ENCODE peak calls at places on chromosomes 7 and 10, in eight cellular contexts. E is mammary epithelial cell, G is right cardiac atrium, N is neural progenitor cell, T is adrenal gland, H is cardiac muscle cell, A is H7, R is vagina. X is an unnamed sample. For H3K27me3, the result is how much of the 10 kb centered on the place peaks cover.

GRCh38 chr7:28626629-28627262 is 214.4 kb downstream of the CREB5 start:
- DNase-seq in G (no peak), R (no peak), N (peak), H (peak), A (peak), T (peak), E (peak), X (peak)

GRCh38 chr7:28999839-29000238 is 41.7 kb upstream of the TRIL start:
- DNase-seq in R (no peak), H (no peak), G (no peak), A (no peak), T (no peak), E (no peak), N (no peak), X (no peak)

GRCh38 chr10:31999261-31999660 is 57.0 kb downstream of the KIF5B start:
- DNase-seq in H (no peak), N (no peak), A (no peak), G (no peak), E (no peak), T (no peak), R (no peak), X (no peak)

GRCh38 chr10:92690211-92691041 is 671 bp downstream of the HHEX start:
- DNase-seq in N (peak), R (no peak), T (peak), A (peak), E (peak), G (peak), H (peak), X (peak)

GRCh38 chr7:15580604-15581351 is 19.0 kb upstream of the AGMO start:
- DNase-seq in G (no peak), N (no peak), T (no peak), R (no peak), H (no peak), E (no peak), A (no peak), X (no peak)

GRCh38 chr7:38020134-38020533 is 99.7 kb downstream of the EPDR1 start:
- DNase-seq in A (no peak), R (no peak), G (no peak), H (no peak), T (no peak), E (no peak), N (no peak), X (peak)

GRCh38 chr10:15346440-15347141 is 24.5 kb downstream of the FAM171A1 start:
- DNase-seq in T (no peak), A (no peak), N (no peak), E (no peak), H (peak), G (peak), R (no peak), X (no peak)

GRCh38 chr10:89563861-89564478 is 28.6 kb upstream of the SLC16A12 start:
- DNase-seq in G (no peak), T (no peak), A (peak), H (peak), N (peak), R (no peak), E (peak), X (no peak)

GRCh38 chr10:80196270-80196949 is 8.9 kb downstream of the ANXA11 start:
- DNase-seq in H (peak), R (no peak), G (no peak), N (no peak), A (peak), T (peak), E (peak), X (peak)

GRCh38 chr10:99431190-99431549 is 746 bp upstream of the GOT1 start:
- DNase-seq in T (peak), N (peak), G (peak), E (peak), R (no peak), A (peak), H (peak), X (peak)

GRCh38 chr10:113369185-113369785 is 183.6 kb upstream of the HABP2 start:
- DNase-seq in R (no peak), A (no peak), E (no peak), G (no peak), N (no peak), H (no peak), T (no peak), X (no peak)

GRCh38 chr7:111012152-111012551 is 78.8 kb upstream of the LRRN3 start:
- DNase-seq in R (no peak), H (no peak), A (no peak), G (no peak), E (peak), T (no peak), N (no peak), X (no peak)

GRCh38 chr7:139775829-139776266 is 1.9 kb downstream of the HIPK2 start:
- DNase-seq in T (peak), G (no peak), R (no peak), H (peak), A (peak), N (peak), E (peak), X (peak)

GRCh38 chr10:25631471-25631870 is 302.6 kb upstream of the MYO3A start:
- DNase-seq in T (no peak), H (no peak), E (no peak), N (no peak), A (no peak), R (no peak), G (no peak), X (peak)

GRCh38 chr10:62084434-62084833 is 182.9 kb downstream of the ARID5B start:
- DNase-seq in G (no peak), N (no peak), R (no peak), E (peak), H (no peak), A (no peak), T (no peak), X (no peak)

GRCh38 chr10:96987842-96988175 is 155.7 kb downstream of the LCOR start:
- DNase-seq in G (no peak), T (no peak), R (no peak), N (no peak), A (no peak), H (no peak), E (peak), X (no peak)

GRCh38 chr10:89450901-89451300 is 36.5 kb downstream of the IFIT5 start:
- DNase-seq in A (no peak), T (no peak), H (no peak), N (no peak), G (no peak), E (no peak), R (no peak), X (no peak)

GRCh38 chr10:72557362-72557761 is 68.5 kb downstream of the MICU1 start:
- DNase-seq in A (no peak), T (no peak), G (no peak), H (no peak), E (no peak), R (no peak), N (no peak), X (no peak)

GRCh38 chr7:50470250-50471163 is 20.4 kb upstream of the FIGNL1 start:
- DNase-seq in R (no peak), E (no peak), T (no peak), H (no peak), N (no peak), A (no peak), G (no peak), X (no peak)

GRCh38 chr10:66637273-66638036 is 288.4 kb upstream of the LRRTM3 start:
- DNase-seq in E (peak), G (no peak), T (no peak), A (peak), H (peak), N (no peak), R (no peak), X (peak)

GRCh38 chr7:123849855-123850254 is 4.9 kb downstream of the HYAL4 start:
- DNase-seq in T (no peak), H (no peak), E (peak), N (no peak), G (no peak), A (no peak), R (no peak), X (no peak)

GRCh38 chr7:148185050-148185449 is 405.5 kb upstream of the C7orf33 start:
- DNase-seq in G (no peak), A (no peak), E (no peak), H (peak), T (peak), N (no peak), R (no peak), X (peak)

GRCh38 chr7:106736508-106737201 is 75.7 kb upstream of the CCDC71L start:
- DNase-seq in H (peak), T (no peak), N (peak), R (no peak), G (no peak), E (peak), A (peak), X (no peak)

GRCh38 chr7:3412871-3413270 is 111.8 kb downstream of the SDK1 start:
- DNase-seq in R (no peak), A (no peak), G (no peak), N (no peak), E (no peak), H (no peak), T (no peak), X (no peak)

GRCh38 chr10:7789390-7789789 is 1.4 kb downstream of the ATP5F1C start:
- DNase-seq in R (no peak), N (no peak), A (no peak), H (peak), T (peak), E (peak), G (peak), X (peak)

GRCh38 chr7:158246272-158246959 is 341.2 kb downstream of the PTPRN2 start:
- DNase-seq in G (no peak), A (peak), T (no peak), E (no peak), N (no peak), R (peak), H (no peak), X (no peak)

GRCh38 chr10:47165168-47165710 is 134.8 kb upstream of the GDF10 start:
- DNase-seq in G (no peak), H (no peak), E (no peak), R (no peak), N (no peak), T (no peak), A (no peak), X (no peak)

GRCh38 chr7:38580485-38580884 is 50.7 kb downstream of the AMPH start:
- DNase-seq in T (no peak), N (no peak), H (no peak), R (no peak), G (no peak), E (no peak), A (no peak), X (no peak)

GRCh38 chr7:48350515-48350914 is 179.3 kb downstream of the ABCA13 start:
- DNase-seq in H (no peak), G (no peak), E (no peak), T (no peak), A (no peak), R (no peak), N (no peak), X (no peak)

GRCh38 chr7:155450828-155451521 is 7.0 kb upstream of the EN2 start:
- DNase-seq in R (no peak), T (no peak), A (peak), E (no peak), N (no peak), H (no peak), G (no peak), X (no peak)

GRCh38 chr7:155450558-155450827 is 7.4 kb upstream of the EN2 start:
- DNase-seq in G (no peak), N (no peak), A (no peak), T (no peak), H (no peak), R (no peak), E (no peak), X (no peak)

GRCh38 chr7:155448632-155449007 is 9.3 kb upstream of the EN2 start:
- DNase-seq in G (no peak), H (no peak), A (peak), T (no peak), R (no peak), N (peak), E (no peak), X (no peak)

GRCh38 chr7:155449008-155449879 is 8.7 kb upstream of the EN2 start:
- DNase-seq in T (no peak), H (no peak), E (no peak), A (peak), R (no peak), N (peak), G (no peak), X (no peak)

DNA sequence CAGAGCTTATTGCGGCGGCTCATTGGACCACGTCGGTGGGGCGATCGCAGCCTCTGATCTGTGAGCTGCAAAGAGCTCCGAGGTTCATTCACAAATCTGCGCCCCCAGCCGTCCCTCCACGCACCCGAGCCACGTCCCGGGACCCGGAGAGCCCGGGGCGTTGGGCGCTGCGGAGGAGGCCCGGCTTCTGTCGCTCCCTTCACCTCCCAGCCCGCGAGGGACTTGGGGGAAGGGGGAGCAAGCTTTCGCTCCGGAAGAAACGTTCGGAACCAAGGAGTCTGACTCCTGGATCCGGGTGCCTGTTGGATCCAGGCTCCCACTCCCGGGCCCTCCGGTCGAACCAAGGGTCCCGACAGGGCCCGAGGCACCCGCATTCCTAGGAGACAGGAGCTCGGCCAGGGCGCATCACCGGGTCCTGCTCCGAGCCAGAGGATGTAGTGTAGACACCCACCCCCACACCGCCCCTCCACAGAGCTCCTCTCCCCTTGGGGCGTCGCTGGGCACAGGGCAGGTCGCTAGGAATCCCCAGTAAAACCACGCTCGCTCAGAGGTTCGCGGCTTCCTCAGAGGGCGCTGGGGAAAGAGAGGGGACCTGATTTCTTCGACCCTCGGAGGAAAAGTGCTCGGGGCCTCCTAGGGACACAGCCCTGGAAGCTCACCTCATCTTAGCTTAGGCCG is 7.9 kb upstream of the EN2 start:
- DNase-seq in N (no peak), A (peak), R (no peak), H (no peak), G (no peak), E (no peak), T (no peak), X (no peak)
- H3K4me3 ChIP-seq in N (peak), A (peak), R (no peak), H (no peak), G (no peak), E (no peak), T (no peak), X (no peak)

GRCh38 chr7:151889406-151890354 is 12.8 kb upstream of the PRKAG2 start:
- DNase-seq in G (no peak), H (no peak), N (no peak), E (no peak), A (no peak), R (no peak), T (no peak), X (no peak)

GRCh38 chr7:151888716-151889115 is 11.8 kb upstream of the PRKAG2 start:
- DNase-seq in H (no peak), A (no peak), E (no peak), G (no peak), T (no peak), R (no peak), N (no peak), X (no peak)

GRCh38 chr7:151890355-151891004 is 13.6 kb upstream of the PRKAG2 start:
- DNase-seq in G (no peak), H (no peak), A (peak), T (no peak), R (no peak), E (no peak), N (no peak), X (no peak)

GRCh38 chr7:151886783-151887182 is 9.9 kb upstream of the PRKAG2 start:
- DNase-seq in A (no peak), G (no peak), E (no peak), H (no peak), T (no peak), N (no peak), R (no peak), X (no peak)

DNA sequence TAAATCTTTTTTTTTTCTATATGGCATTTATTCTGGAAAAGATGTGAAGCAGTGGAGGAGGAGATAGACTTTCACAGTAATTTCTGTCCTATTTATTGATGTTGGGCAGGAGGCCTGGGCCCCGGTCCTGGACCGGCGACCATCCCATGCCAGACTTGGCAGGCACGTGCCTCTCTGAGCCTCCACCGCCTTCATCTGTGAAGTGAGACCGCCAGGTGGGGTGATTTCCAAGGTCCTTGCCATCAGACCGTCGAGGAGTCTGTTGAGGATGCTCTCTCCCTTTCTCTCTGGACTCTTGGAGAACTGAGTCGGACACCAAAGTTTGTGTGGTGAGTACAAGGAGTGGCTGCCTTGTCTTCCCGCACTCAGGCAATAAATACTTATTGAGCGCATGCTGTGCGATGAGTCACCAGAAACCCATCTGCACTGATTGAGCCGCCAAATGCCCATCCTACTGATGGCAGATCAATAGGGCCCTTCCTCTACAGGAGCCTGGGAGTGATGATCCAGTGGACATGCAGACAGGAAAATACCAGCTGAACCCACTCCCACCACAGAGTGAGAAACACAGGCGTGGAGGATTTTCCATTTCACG is 11.3 kb upstream of the PRKAG2 start:
- DNase-seq in E (no peak), A (peak), T (no peak), N (peak), R (no peak), G (no peak), H (no peak), X (no peak)
- H3K27me3 ChIP-seq in E (under half), A (under half), T (under half), N (under half), R (under half), G (under half), H (under half), X (under half)

GRCh38 chr10:87506988-87507387 is 2.3 kb downstream of the MINPP1 start:
- DNase-seq in T (no peak), A (no peak), N (peak), G (no peak), H (no peak), E (no peak), R (no peak), X (no peak)

GRCh38 chr10:87504667-87505365 is at the start of gene MINPP1:
- DNase-seq in T (peak), H (peak), G (peak), A (peak), E (peak), N (peak), R (no peak), X (peak)

GRCh38 chr10:87510025-87510424 is 5.3 kb downstream of the MINPP1 start:
- DNase-seq in T (no peak), E (no peak), R (no peak), G (no peak), A (no peak), H (no peak), N (no peak), X (no peak)

GRCh38 chr10:87505366-87506113 is 847 bp downstream of the MINPP1 start:
- DNase-seq in A (peak), R (no peak), E (peak), T (peak), N (peak), G (peak), H (peak), X (peak)

DNA sequence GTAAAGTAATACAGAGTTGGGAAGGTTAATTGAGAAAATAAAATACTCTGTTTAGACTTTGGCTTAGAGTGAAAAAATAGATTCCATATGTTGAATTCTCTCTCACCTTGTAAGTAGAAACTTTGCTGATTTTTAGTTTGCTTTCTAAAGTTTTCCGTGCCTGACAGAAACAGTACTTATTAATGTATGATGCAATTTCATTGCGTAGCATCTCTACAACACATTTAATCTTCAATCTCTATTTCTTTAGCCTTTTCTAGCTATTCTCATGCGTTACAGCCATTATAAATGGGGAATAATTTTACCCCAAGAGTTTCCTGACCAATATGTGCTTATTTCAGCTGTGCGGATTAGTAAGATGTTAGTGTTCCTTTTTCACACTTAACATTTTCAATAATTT is 3.2 kb downstream of the MINPP1 start:
- DNase-seq in N (no peak), A (no peak), E (no peak), T (no peak), G (no peak), R (no peak), H (no peak), X (no peak)
- H3K4me3 ChIP-seq in N (peak), A (no peak), E (no peak), T (no peak), G (no peak), R (no peak), H (no peak), X (no peak)

DNA sequence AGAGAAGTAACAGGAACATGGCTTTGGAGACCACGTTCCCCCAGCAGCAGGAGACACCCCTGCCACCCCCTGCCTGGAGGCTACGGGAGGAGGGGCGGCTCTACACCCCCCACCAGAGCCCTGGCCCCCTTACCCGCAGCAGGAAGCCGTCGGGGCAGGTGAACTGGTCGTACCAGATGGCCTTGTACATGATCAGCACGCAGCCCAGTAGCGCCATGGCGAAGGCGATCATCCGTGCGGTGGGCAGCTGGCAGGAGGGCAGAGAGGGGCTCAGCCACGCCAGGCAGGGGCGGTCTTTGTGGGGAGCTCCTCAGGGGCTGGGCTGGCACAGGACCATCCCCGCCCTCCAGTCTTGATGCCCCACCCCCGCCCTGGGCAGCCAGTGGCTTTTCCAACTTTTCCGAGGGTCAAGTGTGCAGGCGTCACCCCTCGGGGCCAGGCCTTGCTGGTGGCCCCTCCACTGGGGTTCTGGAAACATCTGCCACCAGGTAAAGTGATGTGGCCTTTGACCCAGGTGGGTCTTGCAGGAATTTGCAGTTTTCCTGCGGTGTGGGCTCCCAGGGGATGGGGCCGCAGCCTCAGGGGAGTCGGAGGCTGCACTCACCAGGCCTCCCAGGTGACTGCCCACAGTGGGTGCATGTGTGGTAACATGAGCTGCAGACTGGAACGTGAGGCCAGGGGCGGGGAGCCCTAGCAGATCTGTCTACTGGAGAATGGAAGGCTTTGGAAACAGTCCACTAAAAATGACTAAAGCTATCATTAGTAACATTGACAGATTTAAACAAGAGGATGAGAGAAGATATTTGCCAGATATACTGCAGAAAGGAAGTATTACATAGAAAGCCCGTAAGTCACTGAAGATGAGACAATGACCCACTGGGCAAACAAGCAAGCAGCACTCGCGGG is 9.7 kb downstream of the CALY start:
- DNase-seq in G (peak), E (no peak), R (no peak), N (no peak), T (no peak), A (peak), H (no peak), X (peak)
- H3K27me3 ChIP-seq in G (under half), E (under half), R (under half), N (half or more), T (under half), A (half or more), H (half or more), X (under half)

X was measured in MG63.